ENCODE peak calls at places on chromosomes 5 and 9, in six cellular contexts. H is fibroblast of mammary gland, F is upper lobe of left lung, V is body of pancreas, E is left lung, X is neural crest cell. R is an unnamed sample.

GRCh38 chr9:69951411-69951810 is 92.2 kb upstream of the MAMDC2 start:
- DNase-seq in E (no peak), H (peak; percentile 34), V (no peak), X (no peak), F (no peak), R (no peak)

GRCh38 chr9:36566813-36567217 is 5.9 kb upstream of the MELK start:
- DNase-seq in H (peak; percentile 52), F (no peak), X (no peak), V (no peak), E (no peak), R (peak; percentile 82)

GRCh38 chr5:16889203-16889971 is 46.7 kb downstream of the MYO10 start:
- DNase-seq in V (no peak), F (no peak), H (peak; percentile 59), X (no peak), E (no peak), R (peak; percentile 36)

GRCh38 chr9:121201045-121201737 is 478 bp downstream of the RAB14 start:
- DNase-seq in H (no peak), F (peak; percentile 92), V (no peak), X (peak; percentile 19), E (peak; percentile 92), R (peak; percentile 50)

GRCh38 chr5:124901081-124901480 is 154.6 kb upstream of the ZNF608 start:
- DNase-seq in E (no peak), X (no peak), V (no peak), H (peak; percentile 25), F (no peak), R (peak; percentile 47)

GRCh38 chr5:149930754-149931574 is 13.6 kb downstream of the PDE6A start:
- DNase-seq in E (no peak), X (no peak), V (no peak), F (no peak), H (no peak), R (no peak)

GRCh38 chr9:93134018-93134739 is at the start of gene NINJ1:
- DNase-seq in F (peak; percentile 95), H (peak; percentile 58), X (peak; percentile 43), V (peak; percentile 71), E (peak; percentile 95), R (peak; percentile 75)

GRCh38 chr5:14173419-14174234 is 30.5 kb downstream of the TRIO start:
- DNase-seq in X (no peak), V (no peak), H (no peak), E (no peak), F (no peak), R (peak; percentile 65)

GRCh38 chr9:72210522-72210921 is 61.3 kb downstream of the GDA start:
- DNase-seq in F (no peak), H (no peak), X (no peak), E (no peak), V (no peak), R (peak; percentile 72)

GRCh38 chr5:37575541-37576489 is 196.7 kb downstream of the WDR70 start:
- DNase-seq in F (no peak), E (no peak), H (no peak), X (no peak), V (no peak), R (no peak)

GRCh38 chr9:124074746-124075145 is 63.2 kb downstream of the LHX2 start:
- DNase-seq in F (no peak), V (no peak), E (no peak), X (no peak), H (no peak), R (no peak)

GRCh38 chr9:120698766-120699165 is 15.5 kb downstream of the MEGF9 start:
- DNase-seq in V (no peak), F (no peak), E (no peak), X (no peak), H (peak; percentile 25), R (peak; percentile 57)

GRCh38 chr9:135146766-135147472 is 59.5 kb downstream of the OLFM1 start:
- DNase-seq in V (no peak), E (no peak), H (no peak), X (no peak), F (no peak), R (no peak)

GRCh38 chr5:134101686-134102439 is 12.6 kb upstream of the TCF7 start:
- DNase-seq in F (peak; percentile 91), E (peak; percentile 91), X (peak; percentile 78), H (peak; percentile 33), V (peak; percentile 63), R (peak; percentile 67)

GRCh38 chr9:121766081-121766683 is 114.7 kb downstream of the DAB2IP start:
- DNase-seq in E (peak; percentile 75), H (no peak), V (no peak), X (no peak), F (no peak), R (no peak)

GRCh38 chr9:133512253-133513213 is 12.2 kb downstream of the MYMK start:
- DNase-seq in V (no peak), F (peak; percentile 45), X (no peak), H (no peak), E (peak; percentile 68), R (no peak)

GRCh38 chr5:112968411-112969106 is 8.0 kb upstream of the DCP2 start:
- DNase-seq in H (no peak), X (no peak), V (no peak), F (no peak), E (no peak), R (no peak)

GRCh38 chr9:122218070-122218884 is 10.5 kb downstream of the LHX6 start:
- DNase-seq in H (peak; percentile 9), F (no peak), E (no peak), X (no peak), V (no peak), R (peak; percentile 21)

GRCh38 chr5:4561403-4561802 is 578.7 kb upstream of the ADAMTS16 start:
- DNase-seq in E (no peak), V (no peak), F (no peak), H (no peak), X (no peak), R (no peak)

GRCh38 chr9:93655621-93656425 is 79.4 kb downstream of the PHF2 start:
- DNase-seq in H (no peak), F (peak; percentile 49), V (peak; percentile 11), E (peak; percentile 65), X (no peak), R (no peak)

GRCh38 chr5:140548300-140548688 is 832 bp downstream of the EIF4EBP3 start:
- DNase-seq in F (no peak), H (no peak), E (no peak), X (no peak), V (no peak), R (no peak)

GRCh38 chr5:91164424-91164823 is 218.7 kb downstream of the ARRDC3 start:
- DNase-seq in F (no peak), H (no peak), X (no peak), E (no peak), V (no peak), R (no peak)

GRCh38 chr9:108854641-108855528 is 901 bp downstream of the ACTL7B start:
- DNase-seq in H (no peak), V (no peak), E (no peak), X (no peak), F (peak; percentile 78), R (no peak)

GRCh38 chr5:16726538-16726946 is 109.7 kb upstream of the RETREG1 start:
- DNase-seq in E (no peak), X (no peak), F (no peak), V (no peak), H (no peak), R (no peak)

GRCh38 chr5:135993894-135994514 is 34.8 kb upstream of the TGFBI start:
- DNase-seq in X (no peak), V (no peak), H (peak; percentile 89), F (no peak), E (no peak), R (peak; percentile 83)

DNA sequence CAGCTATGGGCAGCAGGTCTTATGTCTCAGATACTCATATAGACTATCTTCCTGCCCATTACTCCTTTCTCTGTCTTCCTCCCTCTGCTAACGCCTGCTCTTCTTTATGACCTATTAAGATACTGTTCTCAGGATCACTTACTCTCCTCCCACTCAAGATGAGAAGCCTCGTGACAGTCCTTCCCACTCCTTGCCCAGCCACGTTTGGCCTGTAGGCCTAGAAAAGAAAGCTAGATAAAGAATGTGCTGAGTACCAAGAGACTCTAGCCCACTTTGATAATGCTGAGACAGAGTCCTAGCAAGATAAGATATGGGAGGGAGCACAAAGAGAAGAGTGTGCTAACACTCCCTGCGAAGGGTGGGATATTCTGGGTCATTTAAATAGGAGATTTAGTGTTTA is 6.8 kb upstream of the DENND4C start:
- DNase-seq in V (no peak), E (no peak), H (no peak), F (no peak), X (no peak), R (no peak)
- TF ChIP-seq CTCF in V (no peak), E (no peak), H (no peak), F (no peak), X (no peak), R (no peak)

DNA sequence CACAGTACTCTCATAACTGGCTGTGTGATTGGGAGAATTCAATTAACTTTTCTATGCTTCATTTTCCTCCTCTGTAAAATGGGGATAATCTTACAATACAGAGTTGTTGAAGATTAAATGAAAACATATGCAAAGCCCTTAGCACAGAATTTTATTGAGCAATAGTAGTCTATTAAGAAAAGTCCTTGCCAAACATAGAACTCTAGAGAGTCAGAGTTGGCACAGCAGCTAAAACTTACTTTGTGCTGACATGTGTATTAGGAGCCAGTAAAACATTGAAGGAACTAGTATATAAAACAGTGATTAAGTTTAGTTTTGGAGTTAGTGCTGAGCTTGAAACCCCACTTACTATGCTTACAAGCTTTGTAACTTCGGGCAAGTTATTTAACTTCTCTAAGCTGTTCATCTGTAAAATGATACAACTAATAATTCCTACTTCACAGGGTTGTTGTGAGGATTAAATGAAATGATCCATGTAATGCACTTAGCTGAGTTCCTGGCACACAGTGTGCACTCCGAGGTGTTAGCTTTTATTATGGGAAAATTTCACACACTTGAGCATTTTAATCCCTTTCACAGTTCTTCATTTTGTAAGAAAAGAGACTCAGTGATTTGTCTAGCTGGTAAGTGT is 20.0 kb upstream of the GRIN3A start:
- DNase-seq in E (no peak), V (no peak), F (no peak), H (peak; percentile 31), X (no peak), R (no peak)
- TF ChIP-seq CTCF in E (no peak), V (no peak), F (no peak), H (no peak), X (no peak), R (no peak)

GRCh38 chr5:74094096-74094778 is 468.2 kb downstream of the ARHGEF28 start:
- DNase-seq in X (no peak), V (no peak), F (no peak), H (peak; percentile 39), E (no peak), R (peak; percentile 31)
- TF ChIP-seq CTCF in X (no peak), V (no peak), F (no peak), H (no peak), E (no peak), R (no peak)

DNA sequence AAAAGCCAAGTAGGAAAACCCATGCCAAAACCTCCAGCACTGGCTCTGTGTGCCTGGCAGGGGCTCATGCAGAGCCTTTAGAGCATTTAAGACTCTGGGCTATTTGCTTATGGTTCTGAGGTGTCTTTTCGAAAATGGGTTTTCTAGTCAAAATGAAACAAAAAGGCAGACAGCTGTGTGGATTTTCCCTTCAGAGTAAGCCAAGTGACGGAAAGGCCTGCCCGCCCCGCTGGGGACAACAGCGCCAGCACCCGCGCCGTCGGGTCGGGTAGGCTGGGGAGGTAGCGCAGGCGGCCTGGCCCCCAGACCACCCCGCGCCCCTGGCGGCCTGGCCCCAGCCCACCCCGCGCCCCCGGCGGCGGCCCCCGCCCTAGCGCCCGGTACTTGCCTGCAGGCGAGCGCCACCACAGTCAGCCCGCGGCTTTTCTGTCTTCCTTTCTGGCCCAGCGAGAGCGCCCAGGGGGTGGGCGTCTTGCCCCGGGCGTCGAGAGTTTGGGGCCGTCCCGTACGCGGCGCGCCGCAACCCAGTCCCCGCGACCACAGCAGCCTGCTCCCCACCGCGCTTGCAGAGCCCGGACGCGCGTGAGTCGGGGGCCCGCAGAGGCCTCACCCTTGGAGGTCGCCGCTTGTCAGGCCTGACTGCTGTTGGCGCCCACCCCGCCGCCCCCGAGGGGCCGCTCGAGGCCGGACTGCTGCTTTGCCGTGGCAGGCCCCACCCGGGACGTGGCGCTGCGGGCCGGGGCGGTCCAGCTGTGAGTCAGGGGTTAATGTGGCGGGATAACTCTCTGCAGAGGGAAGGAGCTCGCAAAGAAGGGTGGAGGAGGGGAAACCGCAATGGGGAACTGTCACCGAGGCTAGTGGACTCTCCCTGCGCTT is at the start of gene TICAM2:
- DNase-seq in E (peak; percentile 93), V (peak; percentile 57), H (peak; percentile 81), X (peak; percentile 25), F (peak; percentile 93), R (no peak)
- TF ChIP-seq CTCF in E (no peak), V (peak; percentile 20), H (no peak), X (peak; percentile 45), F (peak; percentile 34), R (no peak)

R was measured in MCF 10A.